ENCODE peak calls at places on chromosomes 3 and 15, in seven cellular contexts. D is activated CD4-positive, alpha-beta T cell treated with anti-CD3 and anti-CD28 coated beads, Interleukin-2, amount 10 ng/mL, durations not matched to agents 7 days and 5 days; W is gastrocnemius medialis; P is brain pericyte; U is cardiac muscle cell; M is psoas muscle; H is aorta. J is an unnamed sample.

GRCh38 chr3:129627350-129628168 is 21.1 kb upstream of the PLXND1 start:
- DNase-seq in P (peak; percentile 52), M (peak; percentile 84), U (peak; percentile 78), D (peak; percentile 59), W (peak; percentile 71), H (peak; percentile 87), J (peak; percentile 83)

GRCh38 chr3:118573922-118574321 is 460.7 kb downstream of the IGSF11 start:
- DNase-seq in W (no peak), M (no peak), H (no peak), U (no peak), P (no peak), D (no peak), J (no peak)

GRCh38 chr3:51799879-51800757 is 21.1 kb upstream of the IQCF6 start:
- DNase-seq in D (peak; percentile 60), M (no peak), W (no peak), H (no peak), U (peak; percentile 69), P (no peak), J (no peak)

GRCh38 chr15:56411122-56411749 is 46.0 kb downstream of the TEX9 start:
- DNase-seq in D (no peak), H (no peak), M (no peak), W (no peak), P (no peak), U (no peak), J (no peak)

GRCh38 chr3:139122221-139122581 is 77.5 kb upstream of the PRR23C start:
- DNase-seq in P (no peak), U (no peak), H (no peak), M (no peak), D (no peak), W (no peak), J (no peak)

GRCh38 chr3:114451561-114452018 is 157.8 kb downstream of the TIGIT start:
- DNase-seq in H (peak; percentile 45), M (no peak), W (peak; percentile 35), D (no peak), U (no peak), P (no peak), J (no peak)

GRCh38 chr3:152976232-152976631 is 141.3 kb downstream of the P2RY1 start:
- DNase-seq in M (no peak), W (no peak), D (no peak), U (no peak), H (no peak), P (no peak), J (no peak)

GRCh38 chr15:99306694-99307338 is 55.5 kb downstream of the LRRC28 start:
- DNase-seq in P (no peak), H (no peak), M (peak; percentile 54), U (peak; percentile 76), W (peak; percentile 73), D (no peak), J (no peak)

GRCh38 chr15:78654272-78654671 is 13.3 kb upstream of the CHRNB4 start:
- DNase-seq in H (no peak), D (no peak), U (no peak), P (no peak), M (no peak), W (no peak), J (no peak)

GRCh38 chr3:42387802-42388651 is 22.4 kb downstream of the LYZL4 start:
- DNase-seq in U (no peak), H (no peak), D (peak; percentile 32), M (no peak), P (no peak), W (no peak), J (no peak)

J was measured in lower lobe of right lung.